ENCODE peak calls at places on chromosomes 1 and 21, in nine cellular contexts. U is cardiac fibroblast, W is RWPE2, E is breast epithelium, D is progenitor cell of endocrine pancreas, V is stomach, N is activated B cell treated with CpG ODN at 0.5 μM for 24 hours, R is fibroblast of mammary gland, X is PC-3. T is an unnamed sample.

GRCh38 chr1:10475510-10475909 is 760 bp downstream of the PEX14 start:
- DNase-seq in U (no peak), V (no peak), E (no peak), R (no peak), N (no peak), D (no peak), X (no peak), W (no peak), T (no peak)

GRCh38 chr1:78792756-78793155 is 143.1 kb downstream of the IFI44 start:
- DNase-seq in X (no peak), V (no peak), N (no peak), U (no peak), W (no peak), D (no peak), R (no peak), E (no peak), T (no peak)

GRCh38 chr1:152110365-152110859 is 4.8 kb downstream of the TCHH start:
- DNase-seq in E (no peak), U (peak), N (no peak), D (no peak), R (peak), X (peak), W (peak), V (no peak), T (peak)

GRCh38 chr1:77704736-77705135 is 22.3 kb upstream of the ZZZ3 start:
- DNase-seq in U (no peak), V (no peak), N (no peak), E (no peak), X (no peak), R (no peak), W (no peak), D (no peak), T (no peak)

GRCh38 chr1:94044290-94044790 is 76.6 kb downstream of the ABCA4 start:
- DNase-seq in R (no peak), W (no peak), U (peak), D (peak), E (peak), V (peak), X (no peak), N (no peak), T (peak)

GRCh38 chr1:200173097-200173629 is 145.7 kb downstream of the NR5A2 start:
- DNase-seq in E (no peak), D (no peak), R (no peak), X (no peak), V (no peak), N (no peak), W (no peak), U (no peak), T (no peak)

GRCh38 chr1:1554926-1555915 is 14.8 kb upstream of the TMEM240 start:
- DNase-seq in E (no peak), U (peak), W (peak), X (peak), D (no peak), N (no peak), R (peak), V (no peak), T (no peak)

GRCh38 chr1:39413902-39414528 is 77.4 kb upstream of the BMP8A start:
- DNase-seq in U (no peak), D (no peak), E (no peak), V (no peak), R (no peak), X (no peak), N (no peak), W (no peak), T (no peak)

GRCh38 chr1:41537788-41538351 is 53.4 kb upstream of the EDN2 start:
- DNase-seq in X (peak), V (peak), E (peak), W (no peak), D (no peak), R (peak), N (peak), U (peak), T (no peak)

GRCh38 chr1:201226859-201227488 is 36.4 kb downstream of the IGFN1 start:
- DNase-seq in U (no peak), V (no peak), E (no peak), R (no peak), W (no peak), D (no peak), N (no peak), X (no peak), T (peak)

GRCh38 chr1:225354906-225355305 is 72.9 kb downstream of the LBR start:
- DNase-seq in W (no peak), E (no peak), U (peak), V (no peak), N (no peak), D (no peak), X (no peak), R (no peak), T (no peak)

GRCh38 chr1:46131727-46132528 is 501 bp downstream of the PIK3R3 start:
- DNase-seq in E (no peak), U (peak), W (no peak), D (no peak), V (peak), X (peak), N (peak), R (peak), T (peak)

GRCh38 chr21:36949171-36950141 is 17.0 kb downstream of the HLCS start:
- DNase-seq in D (no peak), W (no peak), N (no peak), U (no peak), E (no peak), V (no peak), R (peak), X (no peak), T (no peak)

GRCh38 chr1:99950486-99950885 is 19.3 kb upstream of the SLC35A3 start:
- DNase-seq in N (no peak), V (no peak), X (no peak), D (no peak), W (no peak), R (no peak), E (no peak), U (no peak), T (no peak)

GRCh38 chr1:74534241-74534640 is 21.8 kb upstream of the LRRC53 start:
- DNase-seq in X (peak), D (no peak), R (peak), N (no peak), W (no peak), E (no peak), V (no peak), U (no peak), T (no peak)

GRCh38 chr1:15246960-15247614 is at the start of gene FHAD1:
- DNase-seq in U (peak), W (no peak), N (no peak), V (peak), D (peak), E (peak), X (peak), R (peak), T (peak)

GRCh38 chr1:240117202-240117769 is 25.6 kb downstream of the FMN2 start:
- DNase-seq in D (no peak), R (no peak), U (no peak), V (no peak), X (no peak), E (no peak), W (no peak), N (no peak), T (no peak)

GRCh38 chr1:223849855-223850254 is 4.1 kb upstream of the TP53BP2 start:
- DNase-seq in D (no peak), E (no peak), N (no peak), X (no peak), W (no peak), V (no peak), U (no peak), R (no peak), T (no peak)

GRCh38 chr1:100881687-100882086 is 13.0 kb downstream of the EXTL2 start:
- DNase-seq in E (no peak), N (no peak), R (no peak), V (no peak), W (no peak), X (no peak), D (no peak), U (no peak), T (no peak)

GRCh38 chr1:33370286-33370685 is 49.4 kb upstream of the A3GALT2 start:
- DNase-seq in R (peak), V (no peak), W (no peak), D (no peak), N (no peak), U (no peak), X (no peak), E (no peak), T (no peak)

GRCh38 chr1:61051455-61052392 is 30.6 kb upstream of the NFIA start:
- DNase-seq in D (no peak), W (no peak), N (no peak), U (peak), E (no peak), V (no peak), R (peak), X (no peak), T (no peak)

GRCh38 chr1:19163261-19163660 is 46.8 kb downstream of the UBR4 start:
- DNase-seq in D (no peak), R (peak), W (no peak), E (no peak), V (no peak), U (peak), X (peak), N (no peak), T (no peak)

GRCh38 chr21:33481314-33481943 is 1.7 kb upstream of the TMEM50B start:
- DNase-seq in W (no peak), X (no peak), E (no peak), N (no peak), D (no peak), U (no peak), V (no peak), R (no peak), T (no peak)

GRCh38 chr1:174408142-174408541 is 39.6 kb upstream of the GPR52 start:
- DNase-seq in W (no peak), V (no peak), N (no peak), U (no peak), X (no peak), R (peak), D (no peak), E (no peak), T (no peak)

GRCh38 chr1:157034137-157034800 is 11.3 kb downstream of the ARHGEF11 start:
- DNase-seq in U (peak), V (peak), D (no peak), R (peak), W (no peak), E (no peak), N (no peak), X (no peak), T (no peak)

GRCh38 chr1:31224102-31224501 is 15.6 kb downstream of the NKAIN1 start:
- DNase-seq in D (no peak), R (no peak), U (no peak), N (no peak), X (no peak), V (no peak), W (no peak), E (no peak), T (no peak)

GRCh38 chr1:201655243-201655642 is 116.3 kb downstream of the NAV1 start:
- DNase-seq in E (no peak), U (peak), R (peak), N (no peak), V (no peak), W (no peak), X (no peak), D (no peak), T (no peak)

DNA sequence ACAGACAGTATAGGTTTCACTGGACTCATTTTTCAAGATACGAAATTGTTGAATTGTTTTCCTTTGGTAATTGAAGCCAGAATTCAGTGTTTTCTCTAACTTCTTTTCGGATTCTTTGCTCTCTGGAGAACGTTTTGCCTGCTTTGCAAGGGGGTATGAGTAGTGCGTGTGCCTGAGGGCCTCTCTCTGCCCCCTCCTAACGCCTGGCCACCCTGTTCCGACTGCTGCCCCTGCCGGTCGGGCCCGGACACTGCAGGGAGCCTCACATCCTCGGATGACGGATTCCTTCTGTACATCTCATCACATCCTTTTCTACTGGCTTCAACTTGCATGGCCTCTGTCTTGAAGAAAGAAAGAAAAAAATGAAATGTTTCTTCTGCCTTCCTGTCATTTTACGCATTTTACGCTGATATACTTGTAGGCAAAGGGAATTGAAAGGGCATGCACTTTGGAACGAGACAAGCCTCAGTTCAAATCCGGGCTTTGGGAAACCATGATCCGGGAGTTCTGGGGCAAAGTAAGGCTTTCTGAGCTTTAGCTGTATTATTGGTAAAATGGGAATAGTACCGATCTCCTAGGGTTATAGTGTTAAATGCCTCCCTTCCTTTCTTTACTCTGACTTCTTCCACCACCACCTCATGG is 65.1 kb downstream of the DISC1 start:
- DNase-seq in X (peak), V (no peak), W (no peak), U (peak), R (peak), E (no peak), N (no peak), D (no peak), T (peak)
- TF ChIP-seq CTCF in X (peak), V (no peak), W (peak), U (peak), R (peak), E (no peak), N (no peak), D (peak), T (peak)

GRCh38 chr21:45011911-45012660 is 62.3 kb upstream of the ADARB1 start:
- DNase-seq in D (peak), V (no peak), W (peak), U (peak), E (no peak), X (peak), R (peak), N (no peak), T (peak)
- TF ChIP-seq CTCF in D (no peak), V (no peak), W (peak), U (no peak), E (no peak), X (no peak), R (no peak), N (no peak), T (no peak)

DNA sequence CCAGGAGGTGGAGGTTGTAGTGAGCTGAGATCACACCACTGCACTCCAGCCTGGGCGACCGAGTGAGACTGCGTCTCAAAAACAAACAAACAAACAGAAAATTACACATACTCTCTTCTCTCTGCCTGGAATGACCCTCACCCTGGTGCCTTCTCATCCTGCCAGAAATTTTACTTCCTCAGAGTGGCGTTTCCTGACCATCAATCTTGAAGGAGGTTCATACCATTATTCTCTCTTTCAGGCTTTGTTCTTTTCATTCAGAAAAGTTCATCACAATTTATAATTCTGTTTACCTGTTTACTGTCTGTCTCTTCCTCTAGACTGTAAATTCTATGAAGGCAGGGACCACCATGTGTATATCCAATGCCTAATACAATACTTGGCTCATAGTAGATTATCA is 79.3 kb downstream of the RPS6KA1 start:
- DNase-seq in R (peak), E (no peak), X (no peak), V (no peak), N (no peak), W (no peak), D (no peak), U (peak), T (no peak)
- TF ChIP-seq CTCF in R (no peak), E (no peak), X (no peak), V (no peak), N (no peak), W (no peak), D (no peak), U (no peak), T (no peak)

DNA sequence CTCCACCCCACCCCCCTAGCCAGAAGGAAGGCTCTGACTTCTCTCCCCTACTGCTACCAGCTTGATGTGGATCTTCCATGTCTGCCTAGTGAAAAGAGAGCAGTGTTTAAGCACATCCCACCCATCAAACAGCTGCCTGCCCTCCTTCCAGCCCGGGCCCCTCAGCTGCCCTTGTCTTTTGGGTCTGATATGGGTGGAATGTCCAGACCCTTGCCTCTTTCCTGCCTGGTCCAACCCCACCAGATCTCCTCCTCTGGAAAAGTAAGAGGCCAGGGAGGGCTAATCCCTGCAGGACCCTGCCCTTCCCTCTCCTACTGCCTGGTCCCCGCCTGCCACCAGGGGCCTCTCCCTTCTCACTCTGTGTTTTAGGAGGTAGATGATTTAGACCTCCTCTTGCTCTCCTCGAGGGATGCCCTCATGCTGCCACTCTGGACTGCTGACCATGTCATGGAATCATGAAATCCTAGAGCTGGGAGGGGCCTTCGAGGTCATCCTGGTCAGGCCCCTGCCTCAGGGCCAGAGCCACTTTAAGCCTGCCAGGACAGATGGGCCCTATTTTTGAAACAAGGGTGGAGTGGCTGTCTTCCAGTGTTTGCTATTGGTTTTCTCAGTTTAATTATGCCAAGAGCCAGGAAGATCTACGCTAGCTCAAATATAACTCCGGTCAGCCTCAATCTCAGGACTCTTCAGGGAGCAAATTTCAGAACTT is 15.8 kb upstream of the HSPG2 start:
- DNase-seq in E (no peak), D (no peak), W (no peak), V (no peak), N (no peak), X (no peak), U (no peak), R (no peak), T (no peak)
- TF ChIP-seq CTCF in E (no peak), D (peak), W (no peak), V (no peak), N (no peak), X (no peak), U (peak), R (no peak), T (no peak)

GRCh38 chr1:51303751-51304196 is 26.6 kb downstream of the TTC39A start:
- DNase-seq in D (no peak), X (no peak), V (peak), E (no peak), R (no peak), W (no peak), N (no peak), U (peak), T (no peak)

GRCh38 chr1:51303315-51303714 is 27.0 kb downstream of the TTC39A start:
- DNase-seq in R (no peak), W (no peak), U (no peak), D (no peak), X (no peak), N (no peak), V (no peak), E (no peak), T (no peak)

GRCh38 chr1:51304360-51304759 is 26.0 kb downstream of the TTC39A start:
- DNase-seq in W (no peak), V (no peak), R (no peak), N (no peak), X (no peak), U (no peak), D (no peak), E (no peak), T (no peak)

GRCh38 chr1:51306950-51307349 is 23.4 kb downstream of the TTC39A start:
- DNase-seq in D (no peak), N (no peak), W (no peak), V (no peak), X (no peak), R (no peak), U (no peak), E (no peak), T (no peak)

GRCh38 chr1:51305371-51305823 is 25.0 kb downstream of the TTC39A start:
- DNase-seq in E (no peak), R (no peak), N (no peak), U (no peak), W (no peak), D (no peak), V (no peak), X (no peak), T (no peak)
- TF ChIP-seq CTCF in E (no peak), R (no peak), N (no peak), U (no peak), W (no peak), D (no peak), V (no peak), X (no peak), T (no peak)

DNA sequence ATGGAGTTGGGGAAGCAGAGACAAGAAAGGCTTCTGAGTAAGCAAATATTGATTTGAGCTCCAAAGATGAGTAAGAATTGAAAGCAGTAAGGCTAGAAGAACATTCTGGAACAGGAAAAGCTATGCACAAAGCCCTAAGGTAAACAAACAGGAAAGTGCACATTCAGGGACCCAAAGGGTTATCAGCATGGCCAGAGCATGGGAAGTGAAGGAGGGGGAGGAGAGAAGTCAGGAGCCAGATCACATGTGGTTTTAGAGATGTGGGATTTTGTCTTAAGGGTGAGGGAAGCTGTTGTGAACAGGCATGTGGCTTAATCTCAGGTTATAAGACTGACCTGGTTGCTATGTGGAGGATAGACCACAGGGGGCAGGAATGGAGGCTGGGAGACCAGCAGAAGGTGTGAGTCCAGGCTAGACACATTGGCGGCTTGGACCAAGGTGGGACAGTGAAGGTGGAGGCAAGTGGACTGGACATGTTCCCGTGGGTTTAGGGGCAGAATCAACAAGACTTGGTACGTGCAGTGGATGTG is 7.5 kb downstream of the CSF1 start:
- DNase-seq in N (no peak), V (no peak), X (no peak), R (no peak), E (no peak), U (no peak), W (no peak), D (no peak), T (peak)
- TF ChIP-seq CTCF in N (no peak), V (no peak), X (peak), R (peak), E (no peak), U (no peak), W (no peak), D (peak), T (no peak)

DNA sequence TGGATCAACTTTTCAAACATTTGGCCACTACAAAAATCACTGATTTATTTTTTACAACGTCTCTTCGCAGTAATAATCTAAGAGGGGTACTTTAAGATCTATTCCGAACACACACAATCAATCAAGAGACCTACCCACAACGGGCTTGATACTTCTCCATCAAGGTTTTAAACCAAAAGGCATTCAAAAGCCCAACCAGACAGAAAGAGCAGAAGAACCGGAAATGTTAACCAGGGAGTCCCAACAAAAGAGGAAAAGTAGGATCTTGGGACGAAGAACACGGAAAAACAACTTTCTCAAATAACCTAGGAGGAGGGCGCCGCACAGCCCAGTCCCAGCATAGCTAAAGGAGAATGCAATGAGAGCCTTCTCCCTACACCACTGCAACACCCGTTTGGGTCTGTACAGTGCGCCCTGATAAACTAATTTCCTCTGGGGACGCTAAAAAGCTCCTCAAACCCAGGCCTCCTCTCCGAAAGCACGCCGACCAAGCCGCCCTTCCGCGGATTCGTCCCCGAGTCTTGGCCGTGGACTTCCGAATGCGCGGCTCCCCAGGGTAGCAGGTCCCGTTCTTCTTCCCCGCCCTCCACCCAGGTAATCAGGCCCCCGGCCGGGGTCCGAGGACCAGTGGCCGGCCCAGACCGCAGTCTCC is 623 bp downstream of the RPL22 start:
- DNase-seq in E (no peak), W (no peak), X (no peak), N (no peak), V (no peak), U (no peak), R (no peak), D (no peak), T (peak)
- TF ChIP-seq CTCF in E (no peak), W (no peak), X (no peak), N (no peak), V (no peak), U (no peak), R (no peak), D (no peak), T (no peak)